ENCODE peak calls at places on chromosome 17, in eight cellular contexts. One of them, this sample, is unnamed.

GRCh38 chr17:19523690-19524089 is 10.0 kb upstream of the SLC47A1 start:
- DNase-seq in cardiac muscle cell: no peak
- DNase-seq in NCI-H1092: no peak
- DNase-seq in stimulated activated CD8-positive, alpha-beta memory T cell treated with anti-CD3 and anti-CD28 coated beads, Interleukin-2, amount 100 ng/mL, for 48 hours: no peak
- DNase-seq in NCI-H460: no peak
- DNase-seq in naive thymus-derived CD8-positive, alpha-beta T cell: no peak
- DNase-seq in sigmoid colon: no peak
- DNase-seq in K562: no peak
- DNase-seq in this sample: no peak

GRCh38 chr17:77330602-77331081 is 189.9 kb downstream of the SEC14L1 start:
- DNase-seq in naive thymus-derived CD8-positive, alpha-beta T cell: no peak
- DNase-seq in stimulated activated CD8-positive, alpha-beta memory T cell treated with anti-CD3 and anti-CD28 coated beads, Interleukin-2, amount 100 ng/mL, for 48 hours: no peak
- DNase-seq in NCI-H460: no peak
- DNase-seq in NCI-H1092: no peak
- DNase-seq in sigmoid colon: peak
- DNase-seq in cardiac muscle cell: no peak
- DNase-seq in K562: no peak
- DNase-seq in this sample: no peak

GRCh38 chr17:27489045-27489715 is 32.9 kb downstream of the KSR1 start:
- DNase-seq in NCI-H460: peak
- DNase-seq in K562: no peak
- DNase-seq in NCI-H1092: no peak
- DNase-seq in stimulated activated CD8-positive, alpha-beta memory T cell treated with anti-CD3 and anti-CD28 coated beads, Interleukin-2, amount 100 ng/mL, for 48 hours: no peak
- DNase-seq in sigmoid colon: peak
- DNase-seq in cardiac muscle cell: no peak
- DNase-seq in naive thymus-derived CD8-positive, alpha-beta T cell: no peak
- DNase-seq in this sample: no peak

GRCh38 chr17:2690165-2691068 is 21.1 kb downstream of the CLUH start:
- DNase-seq in NCI-H460: no peak
- DNase-seq in stimulated activated CD8-positive, alpha-beta memory T cell treated with anti-CD3 and anti-CD28 coated beads, Interleukin-2, amount 100 ng/mL, for 48 hours: no peak
- DNase-seq in sigmoid colon: peak
- DNase-seq in naive thymus-derived CD8-positive, alpha-beta T cell: no peak
- DNase-seq in K562: no peak
- DNase-seq in NCI-H1092: no peak
- DNase-seq in cardiac muscle cell: no peak
- DNase-seq in this sample: no peak

GRCh38 chr17:51258756-51259573 is 884 bp downstream of the MBTD1 start:
- DNase-seq in cardiac muscle cell: peak
- DNase-seq in NCI-H1092: no peak
- DNase-seq in K562: peak
- DNase-seq in stimulated activated CD8-positive, alpha-beta memory T cell treated with anti-CD3 and anti-CD28 coated beads, Interleukin-2, amount 100 ng/mL, for 48 hours: no peak
- DNase-seq in naive thymus-derived CD8-positive, alpha-beta T cell: no peak
- DNase-seq in NCI-H460: no peak
- DNase-seq in sigmoid colon: peak
- DNase-seq in this sample: peak

GRCh38 chr17:61465550-61466237 is 13.5 kb downstream of the TBX4 start:
- DNase-seq in K562: no peak
- DNase-seq in stimulated activated CD8-positive, alpha-beta memory T cell treated with anti-CD3 and anti-CD28 coated beads, Interleukin-2, amount 100 ng/mL, for 48 hours: no peak
- DNase-seq in NCI-H460: no peak
- DNase-seq in cardiac muscle cell: no peak
- DNase-seq in NCI-H1092: no peak
- DNase-seq in naive thymus-derived CD8-positive, alpha-beta T cell: no peak
- DNase-seq in sigmoid colon: peak
- DNase-seq in this sample: no peak

GRCh38 chr17:78313735-78314648 is 45.9 kb downstream of the SOCS3 start:
- DNase-seq in NCI-H1092: peak
- DNase-seq in sigmoid colon: peak
- DNase-seq in naive thymus-derived CD8-positive, alpha-beta T cell: peak
- DNase-seq in cardiac muscle cell: peak
- DNase-seq in stimulated activated CD8-positive, alpha-beta memory T cell treated with anti-CD3 and anti-CD28 coated beads, Interleukin-2, amount 100 ng/mL, for 48 hours: peak
- DNase-seq in NCI-H460: peak
- DNase-seq in K562: peak
- DNase-seq in this sample: peak

GRCh38 chr17:77303620-77304019 is 162.9 kb downstream of the SEC14L1 start:
- DNase-seq in stimulated activated CD8-positive, alpha-beta memory T cell treated with anti-CD3 and anti-CD28 coated beads, Interleukin-2, amount 100 ng/mL, for 48 hours: no peak
- DNase-seq in NCI-H1092: no peak
- DNase-seq in K562: no peak
- DNase-seq in NCI-H460: no peak
- DNase-seq in sigmoid colon: no peak
- DNase-seq in cardiac muscle cell: no peak
- DNase-seq in naive thymus-derived CD8-positive, alpha-beta T cell: no peak
- DNase-seq in this sample: no peak

GRCh38 chr17:33674685-33675084 is 381.6 kb upstream of the ASIC2 start:
- DNase-seq in stimulated activated CD8-positive, alpha-beta memory T cell treated with anti-CD3 and anti-CD28 coated beads, Interleukin-2, amount 100 ng/mL, for 48 hours: peak
- DNase-seq in cardiac muscle cell: peak
- DNase-seq in sigmoid colon: no peak
- DNase-seq in K562: peak
- DNase-seq in NCI-H460: peak
- DNase-seq in naive thymus-derived CD8-positive, alpha-beta T cell: peak
- DNase-seq in NCI-H1092: peak
- DNase-seq in this sample: peak

GRCh38 chr17:1965556-1966273 is 59.4 kb downstream of the RTN4RL1 start:
- DNase-seq in K562: no peak
- DNase-seq in NCI-H1092: no peak
- DNase-seq in stimulated activated CD8-positive, alpha-beta memory T cell treated with anti-CD3 and anti-CD28 coated beads, Interleukin-2, amount 100 ng/mL, for 48 hours: no peak
- DNase-seq in naive thymus-derived CD8-positive, alpha-beta T cell: no peak
- DNase-seq in sigmoid colon: no peak
- DNase-seq in NCI-H460: no peak
- DNase-seq in cardiac muscle cell: no peak
- DNase-seq in this sample: no peak

GRCh38 chr17:60165976-60166375 is 16.2 kb downstream of the CA4 start:
- DNase-seq in naive thymus-derived CD8-positive, alpha-beta T cell: no peak
- DNase-seq in cardiac muscle cell: no peak
- DNase-seq in NCI-H1092: no peak
- DNase-seq in stimulated activated CD8-positive, alpha-beta memory T cell treated with anti-CD3 and anti-CD28 coated beads, Interleukin-2, amount 100 ng/mL, for 48 hours: no peak
- DNase-seq in NCI-H460: no peak
- DNase-seq in K562: peak
- DNase-seq in sigmoid colon: no peak
- DNase-seq in this sample: no peak

GRCh38 chr17:77464988-77465357 is 324.2 kb downstream of the SEC14L1 start:
- DNase-seq in naive thymus-derived CD8-positive, alpha-beta T cell: no peak
- DNase-seq in sigmoid colon: no peak
- DNase-seq in stimulated activated CD8-positive, alpha-beta memory T cell treated with anti-CD3 and anti-CD28 coated beads, Interleukin-2, amount 100 ng/mL, for 48 hours: no peak
- DNase-seq in NCI-H1092: no peak
- DNase-seq in K562: no peak
- DNase-seq in NCI-H460: no peak
- DNase-seq in cardiac muscle cell: no peak
- DNase-seq in this sample: no peak

GRCh38 chr17:76537288-76537577 is 276 bp downstream of the CYGB start:
- DNase-seq in naive thymus-derived CD8-positive, alpha-beta T cell: no peak
- DNase-seq in stimulated activated CD8-positive, alpha-beta memory T cell treated with anti-CD3 and anti-CD28 coated beads, Interleukin-2, amount 100 ng/mL, for 48 hours: no peak
- DNase-seq in sigmoid colon: no peak
- DNase-seq in NCI-H460: no peak
- DNase-seq in NCI-H1092: no peak
- DNase-seq in K562: no peak
- DNase-seq in cardiac muscle cell: peak
- DNase-seq in this sample: peak

GRCh38 chr17:20210180-20210579 is 201.0 kb downstream of the SPECC1 start:
- DNase-seq in NCI-H1092: no peak
- DNase-seq in NCI-H460: no peak
- DNase-seq in stimulated activated CD8-positive, alpha-beta memory T cell treated with anti-CD3 and anti-CD28 coated beads, Interleukin-2, amount 100 ng/mL, for 48 hours: no peak
- DNase-seq in cardiac muscle cell: no peak
- DNase-seq in K562: no peak
- DNase-seq in sigmoid colon: no peak
- DNase-seq in naive thymus-derived CD8-positive, alpha-beta T cell: no peak
- DNase-seq in this sample: no peak

GRCh38 chr17:65548570-65548969 is 12.9 kb downstream of the AXIN2 start:
- DNase-seq in K562: no peak
- DNase-seq in stimulated activated CD8-positive, alpha-beta memory T cell treated with anti-CD3 and anti-CD28 coated beads, Interleukin-2, amount 100 ng/mL, for 48 hours: no peak
- DNase-seq in cardiac muscle cell: no peak
- DNase-seq in NCI-H1092: no peak
- DNase-seq in naive thymus-derived CD8-positive, alpha-beta T cell: no peak
- DNase-seq in sigmoid colon: no peak
- DNase-seq in NCI-H460: no peak
- DNase-seq in this sample: no peak

GRCh38 chr17:43125967-43126910 is 1.1 kb upstream of the BRCA1 start:
- DNase-seq in NCI-H460: peak
- DNase-seq in K562: peak
- DNase-seq in naive thymus-derived CD8-positive, alpha-beta T cell: no peak
- DNase-seq in sigmoid colon: peak
- DNase-seq in cardiac muscle cell: no peak
- DNase-seq in stimulated activated CD8-positive, alpha-beta memory T cell treated with anti-CD3 and anti-CD28 coated beads, Interleukin-2, amount 100 ng/mL, for 48 hours: no peak
- DNase-seq in NCI-H1092: no peak
- DNase-seq in this sample: no peak

GRCh38 chr17:18156171-18156975 is 27.3 kb upstream of the ALKBH5 start:
- DNase-seq in K562: no peak
- DNase-seq in naive thymus-derived CD8-positive, alpha-beta T cell: no peak
- DNase-seq in sigmoid colon: no peak
- DNase-seq in stimulated activated CD8-positive, alpha-beta memory T cell treated with anti-CD3 and anti-CD28 coated beads, Interleukin-2, amount 100 ng/mL, for 48 hours: no peak
- DNase-seq in NCI-H460: no peak
- DNase-seq in NCI-H1092: no peak
- DNase-seq in cardiac muscle cell: no peak
- DNase-seq in this sample: peak

GRCh38 chr17:330993-331701 is 21.5 kb downstream of the RPH3AL start:
- DNase-seq in NCI-H1092: no peak
- DNase-seq in sigmoid colon: peak
- DNase-seq in naive thymus-derived CD8-positive, alpha-beta T cell: peak
- DNase-seq in cardiac muscle cell: no peak
- DNase-seq in NCI-H460: no peak
- DNase-seq in K562: no peak
- DNase-seq in stimulated activated CD8-positive, alpha-beta memory T cell treated with anti-CD3 and anti-CD28 coated beads, Interleukin-2, amount 100 ng/mL, for 48 hours: no peak
- DNase-seq in this sample: no peak

GRCh38 chr17:16406742-16407674 is 8.4 kb upstream of the TRPV2 start:
- DNase-seq in NCI-H460: peak
- DNase-seq in cardiac muscle cell: peak
- DNase-seq in sigmoid colon: no peak
- DNase-seq in naive thymus-derived CD8-positive, alpha-beta T cell: no peak
- DNase-seq in NCI-H1092: no peak
- DNase-seq in stimulated activated CD8-positive, alpha-beta memory T cell treated with anti-CD3 and anti-CD28 coated beads, Interleukin-2, amount 100 ng/mL, for 48 hours: no peak
- DNase-seq in K562: peak
- DNase-seq in this sample: no peak

GRCh38 chr17:63601439-63602371 is 1.0 kb downstream of the TACO1 start:
- DNase-seq in NCI-H460: no peak
- DNase-seq in sigmoid colon: no peak
- DNase-seq in K562: peak
- DNase-seq in NCI-H1092: no peak
- DNase-seq in cardiac muscle cell: peak
- DNase-seq in naive thymus-derived CD8-positive, alpha-beta T cell: no peak
- DNase-seq in stimulated activated CD8-positive, alpha-beta memory T cell treated with anti-CD3 and anti-CD28 coated beads, Interleukin-2, amount 100 ng/mL, for 48 hours: no peak
- DNase-seq in this sample: no peak

GRCh38 chr17:28743243-28744103 is at the start of gene TRAF4:
- DNase-seq in cardiac muscle cell: peak
- DNase-seq in naive thymus-derived CD8-positive, alpha-beta T cell: peak
- DNase-seq in K562: peak
- DNase-seq in stimulated activated CD8-positive, alpha-beta memory T cell treated with anti-CD3 and anti-CD28 coated beads, Interleukin-2, amount 100 ng/mL, for 48 hours: peak
- DNase-seq in NCI-H460: peak
- DNase-seq in sigmoid colon: peak
- DNase-seq in NCI-H1092: peak
- DNase-seq in this sample: peak

GRCh38 chr17:73231363-73231762 is 30.3 kb downstream of the CPSF4L start:
- DNase-seq in stimulated activated CD8-positive, alpha-beta memory T cell treated with anti-CD3 and anti-CD28 coated beads, Interleukin-2, amount 100 ng/mL, for 48 hours: no peak
- DNase-seq in NCI-H1092: no peak
- DNase-seq in K562: no peak
- DNase-seq in NCI-H460: no peak
- DNase-seq in cardiac muscle cell: peak
- DNase-seq in naive thymus-derived CD8-positive, alpha-beta T cell: peak
- DNase-seq in sigmoid colon: no peak
- DNase-seq in this sample: peak

GRCh38 chr17:33200587-33200986 is 92.5 kb downstream of the ASIC2 start:
- DNase-seq in cardiac muscle cell: no peak
- DNase-seq in NCI-H460: no peak
- DNase-seq in stimulated activated CD8-positive, alpha-beta memory T cell treated with anti-CD3 and anti-CD28 coated beads, Interleukin-2, amount 100 ng/mL, for 48 hours: no peak
- DNase-seq in naive thymus-derived CD8-positive, alpha-beta T cell: no peak
- DNase-seq in NCI-H1092: no peak
- DNase-seq in K562: peak
- DNase-seq in sigmoid colon: no peak
- DNase-seq in this sample: no peak

GRCh38 chr17:851986-852385 is 69.8 kb downstream of the MRM3 start:
- DNase-seq in naive thymus-derived CD8-positive, alpha-beta T cell: no peak
- DNase-seq in K562: no peak
- DNase-seq in stimulated activated CD8-positive, alpha-beta memory T cell treated with anti-CD3 and anti-CD28 coated beads, Interleukin-2, amount 100 ng/mL, for 48 hours: no peak
- DNase-seq in sigmoid colon: no peak
- DNase-seq in NCI-H1092: no peak
- DNase-seq in cardiac muscle cell: no peak
- DNase-seq in NCI-H460: no peak
- DNase-seq in this sample: no peak

GRCh38 chr17:55210292-55210691 is 54.5 kb upstream of the HLF start:
- DNase-seq in stimulated activated CD8-positive, alpha-beta memory T cell treated with anti-CD3 and anti-CD28 coated beads, Interleukin-2, amount 100 ng/mL, for 48 hours: no peak
- DNase-seq in NCI-H460: no peak
- DNase-seq in NCI-H1092: no peak
- DNase-seq in sigmoid colon: no peak
- DNase-seq in cardiac muscle cell: no peak
- DNase-seq in K562: no peak
- DNase-seq in naive thymus-derived CD8-positive, alpha-beta T cell: no peak
- DNase-seq in this sample: no peak

GRCh38 chr17:57085448-57086068 is 512 bp downstream of the AKAP1 start:
- DNase-seq in naive thymus-derived CD8-positive, alpha-beta T cell: peak
- DNase-seq in NCI-H460: no peak
- DNase-seq in stimulated activated CD8-positive, alpha-beta memory T cell treated with anti-CD3 and anti-CD28 coated beads, Interleukin-2, amount 100 ng/mL, for 48 hours: peak
- DNase-seq in NCI-H1092: peak
- DNase-seq in K562: peak
- DNase-seq in cardiac muscle cell: peak
- DNase-seq in sigmoid colon: peak
- DNase-seq in this sample: peak

GRCh38 chr17:3827124-3827773 is 18.8 kb downstream of the NCBP3 start:
- DNase-seq in NCI-H1092: no peak
- DNase-seq in stimulated activated CD8-positive, alpha-beta memory T cell treated with anti-CD3 and anti-CD28 coated beads, Interleukin-2, amount 100 ng/mL, for 48 hours: peak
- DNase-seq in sigmoid colon: no peak
- DNase-seq in naive thymus-derived CD8-positive, alpha-beta T cell: peak
- DNase-seq in cardiac muscle cell: peak
- DNase-seq in NCI-H460: peak
- DNase-seq in K562: peak
- DNase-seq in this sample: peak

This sample was measured in T47D.